ENCODE peak calls at places on chromosome 7, in seven cellular contexts. G, W, F, E, O, T and V are unnamed samples.

GRCh38 chr7:35869810-35870209 is 69.0 kb downstream of the SEPTIN7 start:
- DNase-seq in O (no peak), E (no peak), G (peak; percentile 7), T (no peak), W (no peak), F (no peak), V (no peak)

GRCh38 chr7:721619-722248 is 4.8 kb upstream of the DNAAF5 start:
- DNase-seq in F (no peak), W (no peak), T (no peak), O (no peak), E (no peak), G (no peak), V (no peak)

GRCh38 chr7:12949060-12950045 is 261.9 kb downstream of the ARL4A start:
- DNase-seq in T (no peak), W (no peak), O (no peak), E (no peak), G (no peak), F (peak; percentile 28), V (no peak)

GRCh38 chr7:154474903-154475520 is 422.8 kb downstream of the DPP6 start:
- DNase-seq in E (no peak), F (no peak), G (no peak), T (no peak), O (no peak), W (no peak), V (no peak)

GRCh38 chr7:65796205-65796604 is 76.7 kb upstream of the VKORC1L1 start:
- DNase-seq in E (no peak), F (no peak), W (no peak), G (no peak), T (no peak), O (no peak), V (no peak)

GRCh38 chr7:117872565-117873055 is 631 bp downstream of the CTTNBP2 start:
- DNase-seq in O (no peak), T (no peak), W (no peak), G (no peak), E (peak; percentile 20), F (peak; percentile 11), V (no peak)

GRCh38 chr7:45191361-45191760 is 33.8 kb downstream of the RAMP3 start:
- DNase-seq in F (no peak), E (no peak), G (no peak), W (no peak), T (no peak), O (no peak), V (no peak)

GRCh38 chr7:24701232-24701898 is 55.9 kb downstream of the GSDME start:
- DNase-seq in O (no peak), E (no peak), T (peak; percentile 83), W (no peak), G (peak; percentile 92), F (peak; percentile 85), V (no peak)

GRCh38 chr7:2239242-2239641 is 2.8 kb downstream of the MRM2 start:
- DNase-seq in W (no peak), T (no peak), E (no peak), G (no peak), O (no peak), F (no peak), V (no peak)

GRCh38 chr7:29343379-29343778 is 148.8 kb downstream of the CHN2 start:
- DNase-seq in O (no peak), E (no peak), G (no peak), T (no peak), W (no peak), F (no peak), V (no peak)

GRCh38 chr7:116810267-116811116 is 51.9 kb upstream of the CAPZA2 start:
- DNase-seq in O (no peak), G (no peak), T (no peak), E (no peak), W (no peak), F (peak; percentile 27), V (no peak)

GRCh38 chr7:116528008-116528789 is 3.4 kb downstream of the CAV1 start:
- DNase-seq in E (no peak), T (peak; percentile 90), G (peak; percentile 84), F (peak; percentile 89), O (no peak), W (no peak), V (no peak)

GRCh38 chr7:1231214-1232102 is 1.2 kb upstream of the UNCX start:
- DNase-seq in F (no peak), O (no peak), G (no peak), W (no peak), E (no peak), T (no peak), V (no peak)

GRCh38 chr7:52525772-52526341 is 509.6 kb upstream of the POM121L12 start:
- DNase-seq in T (no peak), G (no peak), E (no peak), W (no peak), F (peak; percentile 3), O (no peak), V (no peak)

GRCh38 chr7:139623518-139623917 is 100.0 kb downstream of the CLEC2L start:
- DNase-seq in E (no peak), W (no peak), O (no peak), F (no peak), G (no peak), T (no peak), V (no peak)

GRCh38 chr7:4894482-4894881 is 11.0 kb upstream of the RADIL start:
- DNase-seq in W (no peak), E (no peak), F (no peak), O (no peak), T (no peak), G (no peak), V (no peak)

GRCh38 chr7:4888161-4888560 is 4.6 kb upstream of the RADIL start:
- DNase-seq in G (no peak), E (no peak), W (no peak), O (no peak), T (no peak), F (no peak), V (no peak)

GRCh38 chr7:4889682-4890081 is 6.2 kb upstream of the RADIL start:
- DNase-seq in F (no peak), O (no peak), G (no peak), T (no peak), E (no peak), W (no peak), V (no peak)

GRCh38 chr7:4895766-4896165 is 12.2 kb upstream of the RADIL start:
- DNase-seq in F (no peak), T (no peak), W (no peak), E (no peak), O (no peak), G (no peak), V (no peak)

GRCh38 chr7:4893929-4894475 is 10.5 kb upstream of the RADIL start:
- DNase-seq in E (no peak), G (no peak), O (no peak), W (no peak), T (no peak), F (no peak), V (no peak)
- TF ChIP-seq CTCF in E (no peak), G (no peak), O (no peak), W (no peak), T (no peak), F (no peak), V (no peak)

GRCh38 chr7:135661311-135662122 is 797 bp upstream of the STMP1 start:
- DNase-seq in O (no peak), E (no peak), W (no peak), T (peak; percentile 83), G (no peak), F (peak; percentile 91), V (no peak)

GRCh38 chr7:135659159-135659837 is 3.0 kb upstream of the STMP1 start:
- DNase-seq in T (no peak), E (no peak), G (no peak), O (no peak), F (no peak), W (no peak), V (no peak)

GRCh38 chr7:135664046-135664589 is 1.8 kb downstream of the STMP1 start:
- DNase-seq in F (peak; percentile 52), W (no peak), T (peak; percentile 56), O (no peak), E (no peak), G (no peak), V (no peak)

GRCh38 chr7:135662373-135663114 is at the start of gene STMP1:
- DNase-seq in E (peak; percentile 98), F (peak; percentile 94), T (peak; percentile 77), O (peak; percentile 82), W (peak; percentile 98), G (peak; percentile 86), V (peak; percentile 94)

GRCh38 chr7:135662123-135662372 is 266 bp upstream of the STMP1 start:
- DNase-seq in E (no peak), F (no peak), G (no peak), W (no peak), O (no peak), T (no peak), V (no peak)
- TF ChIP-seq CTCF in E (no peak), F (no peak), G (no peak), W (no peak), O (no peak), T (no peak), V (peak; percentile 75)

GRCh38 chr7:89772276-89772675 is 382.0 kb upstream of the STEAP1 start:
- DNase-seq in T (peak; percentile 2), G (no peak), E (no peak), O (no peak), W (no peak), F (no peak), V (no peak)

GRCh38 chr7:89773594-89773993 is 380.7 kb upstream of the STEAP1 start:
- DNase-seq in O (no peak), F (no peak), E (no peak), W (no peak), T (no peak), G (no peak), V (no peak)

GRCh38 chr7:89770156-89770555 is 384.1 kb upstream of the STEAP1 start:
- DNase-seq in F (no peak), G (no peak), W (no peak), O (no peak), E (no peak), T (no peak), V (no peak)

GRCh38 chr7:89775459-89775858 is 378.8 kb upstream of the STEAP1 start:
- DNase-seq in W (no peak), G (no peak), E (no peak), O (no peak), F (no peak), T (no peak), V (no peak)

DNA sequence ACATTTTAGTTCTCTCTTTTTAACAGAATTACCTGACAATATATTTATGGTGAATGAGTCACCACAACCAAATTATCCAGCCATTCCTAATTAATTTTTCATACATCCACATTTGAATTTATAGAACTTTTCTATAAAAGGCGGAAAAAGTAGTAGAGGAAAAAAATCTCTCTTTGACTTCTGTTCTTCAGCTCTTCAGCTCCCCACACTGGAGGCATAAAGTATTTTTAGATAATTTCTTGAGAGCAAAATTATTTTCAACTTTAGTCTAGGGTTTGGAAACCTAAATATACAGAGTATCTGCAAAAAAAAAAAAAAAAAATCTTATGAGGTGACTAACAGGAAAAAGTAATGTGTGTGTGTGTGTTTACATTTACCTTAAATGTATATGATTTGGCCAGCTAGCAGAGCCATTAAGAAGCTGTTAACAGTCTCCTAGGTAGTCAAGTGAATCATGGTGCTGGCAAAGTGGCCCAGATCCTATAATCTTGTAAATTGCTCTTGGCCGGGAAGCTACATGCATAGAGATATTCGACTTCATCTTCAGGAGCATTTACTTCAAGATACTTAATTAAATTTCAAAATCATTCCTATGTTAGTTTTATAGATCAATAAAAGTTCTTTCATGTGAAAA is 383.1 kb upstream of the STEAP1 start:
- DNase-seq in F (no peak), W (no peak), O (no peak), T (peak; percentile 2), G (no peak), E (no peak), V (no peak)
- TF ChIP-seq CTCF in F (peak; percentile 12), W (peak; percentile 12), O (peak; percentile 31), T (no peak), G (no peak), E (peak; percentile 44), V (no peak)

GRCh38 chr7:39525926-39526325 is 40.3 kb upstream of the YAE1 start:
- DNase-seq in O (no peak), F (peak; percentile 21), E (no peak), G (no peak), T (peak; percentile 44), W (no peak), V (no peak)
- TF ChIP-seq CTCF in O (no peak), F (no peak), E (no peak), G (no peak), T (no peak), W (no peak), V (no peak)